ENCODE peak calls at places on chromosomes 12 and 14, in eight cellular contexts. X is OCI-LY7, R is stomach, L is right lobe of liver, I is suprapubic skin, P is lung, B is transverse colon, N is right cardiac atrium. S is an unnamed sample. For H3K9me3, the result is how much of the 10 kb centered on the place peaks cover.

GRCh38 chr12:42790761-42791151 is 201.2 kb upstream of the PRICKLE1 start:
- DNase-seq in X (no peak), R (no peak), L (no peak), I (no peak), P (no peak), B (peak), N (peak), S (no peak)

GRCh38 chr14:101719045-101719645 is 42.4 kb upstream of the PPP2R5C start:
- DNase-seq in X (no peak), R (peak), L (peak), I (peak), P (no peak), B (no peak), N (no peak), S (no peak)

GRCh38 chr14:61280526-61281185 is 482 bp downstream of the TMEM30B start:
- DNase-seq in X (no peak), R (peak), L (peak), I (peak), P (peak), B (peak), N (peak), S (peak)

GRCh38 chr14:72332054-72332453 is 399.8 kb downstream of the RGS6 start:
- DNase-seq in X (no peak), R (no peak), L (no peak), I (no peak), P (peak), B (no peak), N (peak), S (peak)

GRCh38 chr12:110102255-110102654 is 21.9 kb upstream of the IFT81 start:
- DNase-seq in X (peak), R (no peak), L (no peak), I (no peak), P (no peak), B (no peak), N (peak), S (no peak)

GRCh38 chr14:21287166-21287565 is 7.3 kb downstream of the RPGRIP1 start:
- DNase-seq in X (no peak), R (no peak), L (no peak), I (no peak), P (no peak), B (no peak), N (no peak), S (no peak)

GRCh38 chr14:75427482-75428229 is at the start of gene JDP2:
- DNase-seq in X (peak), R (peak), L (peak), I (peak), P (peak), B (peak), N (peak), S (peak)

GRCh38 chr12:126480396-126480795 is 1415.2 kb downstream of the AACS start:
- DNase-seq in X (no peak), R (no peak), L (no peak), I (no peak), P (no peak), B (no peak), N (no peak), S (no peak)

GRCh38 chr14:64717870-64718269 is 13.6 kb downstream of the PLEKHG3 start:
- DNase-seq in X (no peak), R (no peak), L (no peak), I (no peak), P (no peak), B (no peak), N (no peak), S (no peak)

GRCh38 chr12:51631591-51631990 is 40.6 kb downstream of the SCN8A start:
- DNase-seq in X (no peak), R (no peak), L (no peak), I (no peak), P (no peak), B (no peak), N (no peak), S (no peak)

GRCh38 chr12:108235231-108235959 is 103.7 kb downstream of the CMKLR1 start:
- DNase-seq in X (no peak), R (no peak), L (no peak), I (no peak), P (no peak), B (no peak), N (no peak), S (no peak)

GRCh38 chr12:23648546-23648945 is 300.9 kb downstream of the SOX5 start:
- DNase-seq in X (no peak), R (no peak), L (no peak), I (no peak), P (no peak), B (no peak), N (no peak), S (no peak)

GRCh38 chr14:104086210-104086660 is 735 bp downstream of the ASPG start:
- DNase-seq in X (no peak), R (no peak), L (peak), I (no peak), P (no peak), B (peak), N (peak), S (peak)

GRCh38 chr12:68617160-68617926 is 6.6 kb downstream of the RAP1B start:
- DNase-seq in X (no peak), R (no peak), L (no peak), I (no peak), P (no peak), B (no peak), N (no peak), S (no peak)

GRCh38 chr12:128047266-128048060 is 219.5 kb upstream of the TMEM132C start:
- DNase-seq in X (peak), R (no peak), L (no peak), I (peak), P (no peak), B (no peak), N (no peak), S (no peak)

GRCh38 chr12:51269174-51270066 is 795 bp downstream of the SMAGP start:
- DNase-seq in X (peak), R (peak), L (peak), I (peak), P (peak), B (peak), N (peak), S (peak)

GRCh38 chr12:76096079-76096651 is 11.7 kb upstream of the NAP1L1 start:
- DNase-seq in X (no peak), R (no peak), L (no peak), I (no peak), P (no peak), B (no peak), N (no peak), S (no peak)

GRCh38 chr14:90487031-90487430 is 90.2 kb downstream of the CALM1 start:
- DNase-seq in X (no peak), R (no peak), L (peak), I (no peak), P (no peak), B (no peak), N (peak), S (peak)

GRCh38 chr14:89720741-89721315 is 233.7 kb downstream of the EFCAB11 start:
- DNase-seq in X (peak), R (peak), L (no peak), I (no peak), P (peak), B (peak), N (no peak), S (peak)

GRCh38 chr14:29584992-29585391 is 342.7 kb downstream of the PRKD1 start:
- DNase-seq in X (no peak), R (no peak), L (peak), I (no peak), P (peak), B (peak), N (peak), S (peak)

GRCh38 chr12:13144266-13144828 is 40.9 kb upstream of the GSG1 start:
- DNase-seq in X (no peak), R (no peak), L (no peak), I (no peak), P (no peak), B (no peak), N (no peak), S (no peak)

GRCh38 chr12:77888611-77889010 is 57.9 kb downstream of the NAV3 start:
- DNase-seq in X (no peak), R (no peak), L (no peak), I (no peak), P (no peak), B (no peak), N (no peak), S (no peak)

GRCh38 chr14:78785265-78785664 is 615.1 kb downstream of the NRXN3 start:
- DNase-seq in X (no peak), R (no peak), L (no peak), I (no peak), P (no peak), B (peak), N (no peak), S (no peak)

GRCh38 chr14:74459289-74459946 is 33.4 kb upstream of the SYNDIG1L start:
- DNase-seq in X (peak), R (no peak), L (no peak), I (no peak), P (no peak), B (no peak), N (no peak), S (no peak)

GRCh38 chr12:131831021-131831571 is 2.9 kb downstream of the MMP17 start:
- DNase-seq in X (no peak), R (no peak), L (peak), I (peak), P (no peak), B (no peak), N (no peak), S (no peak)

GRCh38 chr14:84250863-84251262 is 1279.1 kb upstream of the FLRT2 start:
- DNase-seq in X (no peak), R (no peak), L (no peak), I (no peak), P (no peak), B (no peak), N (no peak), S (no peak)

GRCh38 chr12:14454098-14454907 is 88.8 kb downstream of the ATF7IP start:
- DNase-seq in X (peak), R (no peak), L (no peak), I (no peak), P (no peak), B (no peak), N (no peak), S (no peak)

GRCh38 chr14:45531022-45531421 is 278.0 kb upstream of the MIS18BP1 start:
- DNase-seq in X (no peak), R (no peak), L (no peak), I (no peak), P (no peak), B (no peak), N (no peak), S (no peak)

GRCh38 chr14:58073516-58073915 is 78.5 kb downstream of the ARMH4 start:
- DNase-seq in X (no peak), R (no peak), L (no peak), I (no peak), P (no peak), B (no peak), N (no peak), S (no peak)

GRCh38 chr14:73785336-73785833 is 66.2 kb upstream of the PTGR2 start:
- DNase-seq in X (peak), R (no peak), L (no peak), I (no peak), P (no peak), B (peak), N (peak), S (no peak)

GRCh38 chr12:106245767-106246166 is 2.1 kb downstream of the CKAP4 start:
- DNase-seq in X (no peak), R (peak), L (peak), I (peak), P (peak), B (peak), N (peak), S (no peak)

GRCh38 chr12:30925607-30926242 is 823 bp upstream of the TSPAN11 start:
- DNase-seq in X (no peak), R (no peak), L (no peak), I (no peak), P (no peak), B (no peak), N (no peak), S (no peak)

GRCh38 chr14:30698463-30698862 is 76.3 kb downstream of the SCFD1 start:
- DNase-seq in X (no peak), R (no peak), L (no peak), I (no peak), P (no peak), B (no peak), N (no peak), S (no peak)

GRCh38 chr12:6336859-6337744 is 4.8 kb downstream of the TNFRSF1A start:
- DNase-seq in X (peak), R (no peak), L (peak), I (no peak), P (peak), B (peak), N (no peak), S (no peak)

GRCh38 chr12:22060261-22060660 is 14.2 kb downstream of the CMAS start:
- DNase-seq in X (no peak), R (no peak), L (no peak), I (no peak), P (no peak), B (no peak), N (no peak), S (no peak)

GRCh38 chr12:50572275-50572674 is 67.5 kb downstream of the DIP2B start:
- DNase-seq in X (no peak), R (no peak), L (no peak), I (no peak), P (no peak), B (no peak), N (no peak), S (no peak)

GRCh38 chr12:120102189-120103043 is 14.1 kb downstream of the RAB35 start:
- DNase-seq in X (no peak), R (no peak), L (no peak), I (no peak), P (no peak), B (no peak), N (no peak), S (no peak)

GRCh38 chr14:95189400-95190162 is 32.3 kb upstream of the DICER1 start:
- DNase-seq in X (no peak), R (no peak), L (no peak), I (no peak), P (no peak), B (no peak), N (no peak), S (no peak)

GRCh38 chr14:85934886-85935254 is 404.9 kb downstream of the FLRT2 start:
- DNase-seq in X (peak), R (no peak), L (no peak), I (no peak), P (no peak), B (no peak), N (no peak), S (no peak)

DNA sequence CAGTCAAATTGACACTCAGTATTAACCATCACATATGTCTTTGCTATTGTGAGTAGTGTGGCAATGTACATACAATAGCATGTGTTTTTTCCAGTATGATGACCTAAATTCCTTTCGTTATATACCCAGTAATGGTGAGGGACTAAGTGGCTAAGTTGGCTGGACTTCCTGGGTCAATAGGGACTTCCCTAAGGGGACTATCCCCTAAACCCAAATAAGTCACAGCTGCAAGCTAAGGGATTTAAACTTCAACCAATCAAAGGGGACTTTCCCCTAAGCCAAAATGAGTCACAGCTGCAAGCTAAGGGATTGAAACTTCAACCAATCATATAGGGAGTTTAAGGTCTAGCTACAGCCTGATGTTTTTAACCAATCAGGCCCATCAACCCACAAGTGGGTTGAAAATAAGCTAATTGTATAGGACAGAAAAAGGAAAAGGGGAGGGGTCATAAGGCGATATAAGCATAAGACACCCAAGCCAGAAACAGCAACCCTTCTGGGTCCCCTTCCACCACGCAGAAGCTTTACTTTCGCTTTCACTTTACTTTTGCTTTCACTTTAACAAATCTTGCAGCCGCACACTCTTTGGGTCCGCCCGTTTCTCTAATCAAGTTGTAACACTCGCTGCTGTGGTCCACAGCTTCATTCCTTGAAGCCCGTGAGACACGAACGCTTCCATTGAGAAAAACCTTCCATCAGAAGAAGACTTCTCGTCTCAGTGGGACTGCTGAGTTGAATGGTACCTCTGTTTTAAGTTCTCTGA is 404.4 kb downstream of the FLRT2 start:
- DNase-seq in X (peak), R (peak), L (peak), I (no peak), P (no peak), B (peak), N (peak), S (no peak)
- H3K9me3 ChIP-seq in X (under half), R (under half), L (under half), I (under half), P (under half), B (under half), N (under half), S (under half)

GRCh38 chr14:69620981-69621380 is 9.6 kb downstream of the SUSD6 start:
- DNase-seq in X (no peak), R (no peak), L (no peak), I (no peak), P (no peak), B (no peak), N (no peak), S (no peak)
- H3K4me3 ChIP-seq in X (no peak), R (no peak), L (no peak), I (no peak), P (no peak), B (no peak), N (no peak), S (no peak)

DNA sequence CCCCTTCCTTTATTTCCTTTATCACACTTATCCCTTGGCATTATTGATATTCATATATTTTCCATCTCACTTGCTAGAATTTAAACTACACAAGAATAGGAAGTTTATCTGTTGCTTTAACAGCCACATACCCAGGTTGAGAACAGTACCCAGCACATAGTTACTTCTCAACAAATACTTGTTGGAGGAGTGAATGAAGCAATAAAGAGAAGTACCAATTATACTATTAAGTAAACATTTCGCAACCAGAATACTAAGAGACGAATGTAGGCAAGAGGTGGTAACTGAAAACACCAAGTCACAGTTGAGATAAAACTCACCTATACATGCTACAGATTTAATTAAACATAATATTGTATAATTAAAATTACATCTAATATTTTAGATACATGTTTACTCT is 110.9 kb downstream of the FSCB start:
- DNase-seq in X (no peak), R (no peak), L (no peak), I (no peak), P (no peak), B (no peak), N (no peak), S (no peak)
- H3K9me3 ChIP-seq in X (under half), R (under half), L (under half), I (under half), P (under half), B (under half), N (under half), S (under half)

GRCh38 chr12:122106891-122107660 is 28.5 kb downstream of the MLXIP start:
- DNase-seq in X (no peak), R (peak), L (no peak), I (no peak), P (peak), B (peak), N (peak), S (peak)

GRCh38 chr12:122100568-122100967 is 22.0 kb downstream of the MLXIP start:
- DNase-seq in X (no peak), R (no peak), L (no peak), I (no peak), P (no peak), B (no peak), N (no peak), S (no peak)

GRCh38 chr12:122099856-122100255 is 21.3 kb downstream of the MLXIP start:
- DNase-seq in X (no peak), R (no peak), L (no peak), I (no peak), P (no peak), B (no peak), N (no peak), S (no peak)

GRCh38 chr12:122102331-122102730 is 23.8 kb downstream of the MLXIP start:
- DNase-seq in X (no peak), R (no peak), L (no peak), I (no peak), P (no peak), B (no peak), N (no peak), S (no peak)

GRCh38 chr12:122104844-122105243 is 26.3 kb downstream of the MLXIP start:
- DNase-seq in X (no peak), R (no peak), L (no peak), I (no peak), P (no peak), B (peak), N (no peak), S (no peak)
- H3K4me3 ChIP-seq in X (no peak), R (no peak), L (no peak), I (no peak), P (no peak), B (no peak), N (no peak), S (no peak)

GRCh38 chr12:34547276-34547675 is 525.0 kb downstream of the ALG10 start:
- DNase-seq in X (no peak), R (no peak), L (no peak), I (no peak), P (no peak), B (no peak), N (no peak), S (no peak)
- H3K9me3 ChIP-seq in X (half or more), R (half or more), L (under half), I (under half), P (under half), B (half or more), N (under half), S (half or more)

S was measured in left ventricle myocardium inferior.